ENCODE peak calls at places on chromosomes 11 and 22, in six cellular contexts. One of them, this sample, is unnamed. For H3K9me3, the result is how much of the 10 kb centered on the place peaks cover.

GRCh38 chr11:100872951-100873350 is 185.9 kb downstream of the ARHGAP42 start:
- DNase-seq in suprapubic skin: no peak
- DNase-seq in fibroblast of lung: peak
- DNase-seq in naive thymus-derived CD4-positive, alpha-beta T cell: no peak
- DNase-seq in mucosa of descending colon: no peak
- DNase-seq in heart left ventricle: no peak
- DNase-seq in this sample: no peak

GRCh38 chr11:406796-407650 is 7.8 kb downstream of the SIGIRR start:
- DNase-seq in suprapubic skin: no peak
- DNase-seq in fibroblast of lung: peak
- DNase-seq in naive thymus-derived CD4-positive, alpha-beta T cell: peak
- DNase-seq in mucosa of descending colon: peak
- DNase-seq in heart left ventricle: peak
- DNase-seq in this sample: peak

GRCh38 chr11:85831050-85831449 is 20.1 kb upstream of the SYTL2 start:
- DNase-seq in suprapubic skin: no peak
- DNase-seq in fibroblast of lung: no peak
- DNase-seq in naive thymus-derived CD4-positive, alpha-beta T cell: no peak
- DNase-seq in mucosa of descending colon: no peak
- DNase-seq in heart left ventricle: no peak
- DNase-seq in this sample: no peak

GRCh38 chr11:113237261-113237660 is 77.1 kb upstream of the TTC12 start:
- DNase-seq in suprapubic skin: no peak
- DNase-seq in fibroblast of lung: no peak
- DNase-seq in naive thymus-derived CD4-positive, alpha-beta T cell: no peak
- DNase-seq in mucosa of descending colon: no peak
- DNase-seq in heart left ventricle: no peak
- DNase-seq in this sample: no peak

GRCh38 chr11:64742940-64743590 is 877 bp downstream of the RASGRP2 start:
- DNase-seq in suprapubic skin: peak
- DNase-seq in fibroblast of lung: no peak
- DNase-seq in naive thymus-derived CD4-positive, alpha-beta T cell: peak
- DNase-seq in mucosa of descending colon: peak
- DNase-seq in heart left ventricle: peak
- DNase-seq in this sample: peak

GRCh38 chr11:60948251-60948650 is 3.7 kb downstream of the SLC15A3 start:
- DNase-seq in suprapubic skin: no peak
- DNase-seq in fibroblast of lung: no peak
- DNase-seq in naive thymus-derived CD4-positive, alpha-beta T cell: no peak
- DNase-seq in mucosa of descending colon: no peak
- DNase-seq in heart left ventricle: no peak
- DNase-seq in this sample: no peak

GRCh38 chr11:26028294-26028954 is 303.5 kb upstream of the ANO3 start:
- DNase-seq in suprapubic skin: no peak
- DNase-seq in fibroblast of lung: peak
- DNase-seq in naive thymus-derived CD4-positive, alpha-beta T cell: no peak
- DNase-seq in mucosa of descending colon: no peak
- DNase-seq in heart left ventricle: no peak
- DNase-seq in this sample: no peak

GRCh38 chr22:38025514-38025913 is 31.7 kb upstream of the PICK1 start:
- DNase-seq in suprapubic skin: no peak
- DNase-seq in fibroblast of lung: no peak
- DNase-seq in naive thymus-derived CD4-positive, alpha-beta T cell: no peak
- DNase-seq in mucosa of descending colon: no peak
- DNase-seq in heart left ventricle: no peak
- DNase-seq in this sample: no peak

GRCh38 chr11:81303265-81303664 is 1430.4 kb downstream of the FAM181B start:
- DNase-seq in suprapubic skin: no peak
- DNase-seq in fibroblast of lung: no peak
- DNase-seq in naive thymus-derived CD4-positive, alpha-beta T cell: no peak
- DNase-seq in mucosa of descending colon: no peak
- DNase-seq in heart left ventricle: no peak
- DNase-seq in this sample: no peak

GRCh38 chr11:78905756-78906155 is 331.1 kb upstream of the NARS2 start:
- DNase-seq in suprapubic skin: no peak
- DNase-seq in fibroblast of lung: no peak
- DNase-seq in naive thymus-derived CD4-positive, alpha-beta T cell: no peak
- DNase-seq in mucosa of descending colon: no peak
- DNase-seq in heart left ventricle: no peak
- DNase-seq in this sample: no peak

GRCh38 chr11:36507824-36508489 is 2.1 kb downstream of the TRAF6 start:
- DNase-seq in suprapubic skin: no peak
- DNase-seq in fibroblast of lung: no peak
- DNase-seq in naive thymus-derived CD4-positive, alpha-beta T cell: no peak
- DNase-seq in mucosa of descending colon: no peak
- DNase-seq in heart left ventricle: no peak
- DNase-seq in this sample: no peak

GRCh38 chr11:70271635-70271953 is 1.1 kb downstream of the PPFIA1 start:
- DNase-seq in suprapubic skin: no peak
- DNase-seq in fibroblast of lung: no peak
- DNase-seq in naive thymus-derived CD4-positive, alpha-beta T cell: no peak
- DNase-seq in mucosa of descending colon: no peak
- DNase-seq in heart left ventricle: no peak
- DNase-seq in this sample: no peak

GRCh38 chr11:87439981-87440760 is 402.4 kb downstream of the TMEM135 start:
- DNase-seq in suprapubic skin: no peak
- DNase-seq in fibroblast of lung: no peak
- DNase-seq in naive thymus-derived CD4-positive, alpha-beta T cell: no peak
- DNase-seq in mucosa of descending colon: no peak
- DNase-seq in heart left ventricle: no peak
- DNase-seq in this sample: no peak

GRCh38 chr22:24037851-24038765 is 27.0 kb downstream of the CABIN1 start:
- DNase-seq in suprapubic skin: no peak
- DNase-seq in fibroblast of lung: no peak
- DNase-seq in naive thymus-derived CD4-positive, alpha-beta T cell: peak
- DNase-seq in mucosa of descending colon: no peak
- DNase-seq in heart left ventricle: peak
- DNase-seq in this sample: no peak

GRCh38 chr11:69352715-69353325 is 58.9 kb downstream of the MYEOV start:
- DNase-seq in suprapubic skin: peak
- DNase-seq in fibroblast of lung: peak
- DNase-seq in naive thymus-derived CD4-positive, alpha-beta T cell: no peak
- DNase-seq in mucosa of descending colon: peak
- DNase-seq in heart left ventricle: no peak
- DNase-seq in this sample: no peak

GRCh38 chr11:113114452-113115027 is 153.3 kb downstream of the NCAM1 start:
- DNase-seq in suprapubic skin: no peak
- DNase-seq in fibroblast of lung: peak
- DNase-seq in naive thymus-derived CD4-positive, alpha-beta T cell: no peak
- DNase-seq in mucosa of descending colon: peak
- DNase-seq in heart left ventricle: peak
- DNase-seq in this sample: no peak

GRCh38 chr11:10441652-10442503 is 13.2 kb upstream of the AMPD3 start:
- DNase-seq in suprapubic skin: no peak
- DNase-seq in fibroblast of lung: peak
- DNase-seq in naive thymus-derived CD4-positive, alpha-beta T cell: no peak
- DNase-seq in mucosa of descending colon: no peak
- DNase-seq in heart left ventricle: no peak
- DNase-seq in this sample: no peak

GRCh38 chr11:76841923-76842452 is 18.7 kb upstream of the ACER3 start:
- DNase-seq in suprapubic skin: no peak
- DNase-seq in fibroblast of lung: no peak
- DNase-seq in naive thymus-derived CD4-positive, alpha-beta T cell: no peak
- DNase-seq in mucosa of descending colon: no peak
- DNase-seq in heart left ventricle: no peak
- DNase-seq in this sample: no peak

GRCh38 chr11:88377151-88377550 is 39.6 kb upstream of the CTSC start:
- DNase-seq in suprapubic skin: no peak
- DNase-seq in fibroblast of lung: peak
- DNase-seq in naive thymus-derived CD4-positive, alpha-beta T cell: no peak
- DNase-seq in mucosa of descending colon: no peak
- DNase-seq in heart left ventricle: no peak
- DNase-seq in this sample: no peak

GRCh38 chr11:28529540-28530410 is 421.6 kb downstream of the METTL15 start:
- DNase-seq in suprapubic skin: no peak
- DNase-seq in fibroblast of lung: peak
- DNase-seq in naive thymus-derived CD4-positive, alpha-beta T cell: no peak
- DNase-seq in mucosa of descending colon: no peak
- DNase-seq in heart left ventricle: no peak
- DNase-seq in this sample: no peak

GRCh38 chr11:27158763-27159679 is 118.4 kb downstream of the BBOX1 start:
- DNase-seq in suprapubic skin: no peak
- DNase-seq in fibroblast of lung: peak
- DNase-seq in naive thymus-derived CD4-positive, alpha-beta T cell: no peak
- DNase-seq in mucosa of descending colon: no peak
- DNase-seq in heart left ventricle: peak
- DNase-seq in this sample: no peak

GRCh38 chr11:47514825-47515647 is 37.9 kb downstream of the CELF1 start:
- DNase-seq in suprapubic skin: no peak
- DNase-seq in fibroblast of lung: peak
- DNase-seq in naive thymus-derived CD4-positive, alpha-beta T cell: no peak
- DNase-seq in mucosa of descending colon: no peak
- DNase-seq in heart left ventricle: no peak
- DNase-seq in this sample: no peak

GRCh38 chr11:34655335-34656008 is 34.6 kb downstream of the EHF start:
- DNase-seq in suprapubic skin: no peak
- DNase-seq in fibroblast of lung: peak
- DNase-seq in naive thymus-derived CD4-positive, alpha-beta T cell: no peak
- DNase-seq in mucosa of descending colon: no peak
- DNase-seq in heart left ventricle: no peak
- DNase-seq in this sample: no peak

GRCh38 chr11:36155770-36156485 is 133.3 kb downstream of the COMMD9 start:
- DNase-seq in suprapubic skin: no peak
- DNase-seq in fibroblast of lung: no peak
- DNase-seq in naive thymus-derived CD4-positive, alpha-beta T cell: no peak
- DNase-seq in mucosa of descending colon: no peak
- DNase-seq in heart left ventricle: no peak
- DNase-seq in this sample: no peak

GRCh38 chr11:64753380-64754123 is 6.2 kb downstream of the PYGM start:
- DNase-seq in suprapubic skin: no peak
- DNase-seq in fibroblast of lung: no peak
- DNase-seq in naive thymus-derived CD4-positive, alpha-beta T cell: no peak
- DNase-seq in mucosa of descending colon: no peak
- DNase-seq in heart left ventricle: no peak
- DNase-seq in this sample: peak

GRCh38 chr11:43418197-43418596 is 59.5 kb downstream of the TTC17 start:
- DNase-seq in suprapubic skin: no peak
- DNase-seq in fibroblast of lung: no peak
- DNase-seq in naive thymus-derived CD4-positive, alpha-beta T cell: no peak
- DNase-seq in mucosa of descending colon: no peak
- DNase-seq in heart left ventricle: no peak
- DNase-seq in this sample: no peak

GRCh38 chr11:10646956-10647355 is 46.6 kb downstream of the IRAG1 start:
- DNase-seq in suprapubic skin: no peak
- DNase-seq in fibroblast of lung: no peak
- DNase-seq in naive thymus-derived CD4-positive, alpha-beta T cell: no peak
- DNase-seq in mucosa of descending colon: no peak
- DNase-seq in heart left ventricle: no peak
- DNase-seq in this sample: no peak

GRCh38 chr22:37604875-37605274 is 3.8 kb upstream of the GGA1 start:
- DNase-seq in suprapubic skin: no peak
- DNase-seq in fibroblast of lung: no peak
- DNase-seq in naive thymus-derived CD4-positive, alpha-beta T cell: peak
- DNase-seq in mucosa of descending colon: no peak
- DNase-seq in heart left ventricle: no peak
- DNase-seq in this sample: peak

GRCh38 chr11:127345819-127346459 is 345.4 kb upstream of the KIRREL3 start:
- DNase-seq in suprapubic skin: no peak
- DNase-seq in fibroblast of lung: peak
- DNase-seq in naive thymus-derived CD4-positive, alpha-beta T cell: peak
- DNase-seq in mucosa of descending colon: peak
- DNase-seq in heart left ventricle: peak
- DNase-seq in this sample: no peak

GRCh38 chr11:29318134-29318845 is 698.5 kb downstream of the KCNA4 start:
- DNase-seq in suprapubic skin: no peak
- DNase-seq in fibroblast of lung: peak
- DNase-seq in naive thymus-derived CD4-positive, alpha-beta T cell: no peak
- DNase-seq in mucosa of descending colon: no peak
- DNase-seq in heart left ventricle: no peak
- DNase-seq in this sample: no peak

GRCh38 chr11:50080256-50080655 is 47.6 kb downstream of the OR4C45 start:
- DNase-seq in suprapubic skin: no peak
- DNase-seq in fibroblast of lung: no peak
- DNase-seq in naive thymus-derived CD4-positive, alpha-beta T cell: no peak
- DNase-seq in mucosa of descending colon: no peak
- DNase-seq in heart left ventricle: no peak
- DNase-seq in this sample: no peak
- H3K9me3 ChIP-seq in suprapubic skin: under half
- H3K9me3 ChIP-seq in fibroblast of lung: under half
- H3K9me3 ChIP-seq in naive thymus-derived CD4-positive, alpha-beta T cell: under half
- H3K9me3 ChIP-seq in mucosa of descending colon: under half
- H3K9me3 ChIP-seq in heart left ventricle: under half
- H3K9me3 ChIP-seq in this sample: under half

DNA sequence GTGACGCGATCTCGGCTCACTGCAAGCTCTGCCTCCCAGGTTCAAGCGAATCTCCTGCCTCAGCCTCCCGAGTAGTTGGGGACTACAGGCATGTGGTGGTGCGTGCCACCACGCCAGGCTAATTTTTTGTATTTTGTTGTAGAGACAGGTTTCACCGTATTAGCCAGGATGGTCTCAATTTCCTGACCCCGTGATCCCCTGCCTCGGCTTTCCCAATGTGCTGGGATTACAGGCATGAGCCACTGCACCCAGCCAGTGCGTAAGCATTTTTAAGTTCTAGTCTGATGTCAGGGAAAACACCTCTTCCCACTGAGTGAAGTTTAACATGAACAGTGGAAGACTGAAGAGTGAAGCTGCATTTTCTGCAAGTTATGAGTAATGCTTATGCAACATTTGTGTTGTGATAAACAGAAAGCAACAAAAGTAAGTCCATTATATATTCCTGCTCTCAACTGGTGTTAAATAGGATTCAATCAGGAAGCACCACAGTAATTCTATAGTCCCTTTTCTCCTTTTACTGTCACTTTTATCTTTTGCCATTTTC is 1219.8 kb upstream of the RAG2 start:
- DNase-seq in suprapubic skin: no peak
- DNase-seq in fibroblast of lung: no peak
- DNase-seq in naive thymus-derived CD4-positive, alpha-beta T cell: no peak
- DNase-seq in mucosa of descending colon: no peak
- DNase-seq in heart left ventricle: no peak
- DNase-seq in this sample: no peak
- H3K9me3 ChIP-seq in suprapubic skin: under half
- H3K9me3 ChIP-seq in fibroblast of lung: under half
- H3K9me3 ChIP-seq in naive thymus-derived CD4-positive, alpha-beta T cell: under half
- H3K9me3 ChIP-seq in mucosa of descending colon: under half
- H3K9me3 ChIP-seq in heart left ventricle: under half
- H3K9me3 ChIP-seq in this sample: under half

GRCh38 chr22:47190276-47190956 is 428.0 kb downstream of the TBC1D22A start:
- DNase-seq in suprapubic skin: peak
- DNase-seq in fibroblast of lung: no peak
- DNase-seq in naive thymus-derived CD4-positive, alpha-beta T cell: no peak
- DNase-seq in mucosa of descending colon: no peak
- DNase-seq in heart left ventricle: peak
- DNase-seq in this sample: peak
- H3K9me3 ChIP-seq in suprapubic skin: under half
- H3K9me3 ChIP-seq in fibroblast of lung: under half
- H3K9me3 ChIP-seq in naive thymus-derived CD4-positive, alpha-beta T cell: under half
- H3K9me3 ChIP-seq in mucosa of descending colon: under half
- H3K9me3 ChIP-seq in heart left ventricle: under half
- H3K9me3 ChIP-seq in this sample: under half

GRCh38 chr11:133506023-133506422 is 26.3 kb downstream of the OPCML start:
- DNase-seq in suprapubic skin: no peak
- DNase-seq in fibroblast of lung: no peak
- DNase-seq in naive thymus-derived CD4-positive, alpha-beta T cell: no peak
- DNase-seq in mucosa of descending colon: no peak
- DNase-seq in heart left ventricle: no peak
- DNase-seq in this sample: no peak
- H3K9me3 ChIP-seq in suprapubic skin: under half
- H3K9me3 ChIP-seq in fibroblast of lung: under half
- H3K9me3 ChIP-seq in naive thymus-derived CD4-positive, alpha-beta T cell: under half
- H3K9me3 ChIP-seq in mucosa of descending colon: under half
- H3K9me3 ChIP-seq in heart left ventricle: under half
- H3K9me3 ChIP-seq in this sample: under half

GRCh38 chr22:48586799-48587185 is 1240.9 kb downstream of the BRD1 start:
- DNase-seq in suprapubic skin: no peak
- DNase-seq in fibroblast of lung: no peak
- DNase-seq in naive thymus-derived CD4-positive, alpha-beta T cell: no peak
- DNase-seq in mucosa of descending colon: no peak
- DNase-seq in heart left ventricle: no peak
- DNase-seq in this sample: no peak
- H3K9me3 ChIP-seq in suprapubic skin: under half
- H3K9me3 ChIP-seq in fibroblast of lung: under half
- H3K9me3 ChIP-seq in naive thymus-derived CD4-positive, alpha-beta T cell: under half
- H3K9me3 ChIP-seq in mucosa of descending colon: under half
- H3K9me3 ChIP-seq in heart left ventricle: under half
- H3K9me3 ChIP-seq in this sample: under half

This sample was measured in spleen.